ENCODE peak calls at places on chromosome 5, in nine cellular contexts. G, O, M, P, X, A, Z, W and N are unnamed samples.
A peak's percentile ranks its signal among the peaks of the same experiment; 100 is the strongest.

GRCh38 chr5:158194561-158194961 is 335.6 kb upstream of the CLINT1 start:
- DNase-seq in G (no peak), O (no peak), M (no peak), P (no peak), X (peak; percentile 78), A (no peak), Z (no peak), W (no peak), N (no peak)

GRCh38 chr5:54551292-54551691 is 33.7 kb downstream of the SNX18 start:
- DNase-seq in G (no peak), O (no peak), M (no peak), P (no peak), X (no peak), A (no peak), Z (no peak), W (no peak), N (peak; percentile 7)

GRCh38 chr5:145834917-145835838 is at the start of gene PRELID2:
- DNase-seq in G (peak; percentile 90), O (peak; percentile 61), M (peak; percentile 79), P (peak; percentile 85), X (peak; percentile 92), A (peak; percentile 94), Z (peak; percentile 93), W (peak; percentile 95), N (peak; percentile 91)

GRCh38 chr5:119187776-119188529 is 117.1 kb downstream of the DMXL1 start:
- DNase-seq in G (no peak), O (no peak), M (no peak), P (no peak), X (no peak), A (no peak), Z (no peak), W (no peak), N (no peak)

GRCh38 chr5:124352312-124352711 is 394.1 kb downstream of the ZNF608 start:
- DNase-seq in G (no peak), O (no peak), M (no peak), P (no peak), X (no peak), A (no peak), Z (no peak), W (peak; percentile 56), N (no peak)

GRCh38 chr5:168747987-168748777 is 169.0 kb upstream of the PANK3 start:
- DNase-seq in G (peak; percentile 81), O (peak; percentile 52), M (peak; percentile 48), P (no peak), X (peak; percentile 72), A (no peak), Z (peak; percentile 50), W (peak; percentile 39), N (peak; percentile 70)

GRCh38 chr5:143341807-143342570 is 61.5 kb downstream of the NR3C1 start:
- DNase-seq in G (no peak), O (peak; percentile 21), M (peak; percentile 21), P (no peak), X (no peak), A (no peak), Z (no peak), W (no peak), N (peak; percentile 42)

GRCh38 chr5:5751496-5751895 is 329.0 kb downstream of the ICE1 start:
- DNase-seq in G (no peak), O (no peak), M (no peak), P (no peak), X (no peak), A (no peak), Z (no peak), W (no peak), N (no peak)

GRCh38 chr5:125227333-125228075 is 481.1 kb upstream of the ZNF608 start:
- DNase-seq in G (no peak), O (peak; percentile 1), M (peak; percentile 15), P (no peak), X (no peak), A (no peak), Z (no peak), W (peak; percentile 1), N (peak; percentile 7)

GRCh38 chr5:2215059-2215458 is 332.3 kb upstream of the IRX4 start:
- DNase-seq in G (no peak), O (no peak), M (no peak), P (no peak), X (no peak), A (no peak), Z (no peak), W (no peak), N (no peak)

GRCh38 chr5:113612060-113612496 is 98.6 kb downstream of the YTHDC2 start:
- DNase-seq in G (peak; percentile 35), O (peak; percentile 41), M (peak; percentile 13), P (no peak), X (no peak), A (no peak), Z (no peak), W (no peak), N (peak; percentile 46)
- TF ChIP-seq CTCF in G (peak; percentile 39), O (peak; percentile 80), M (peak; percentile 73), P (peak; percentile 55), X (peak; percentile 45), A (no peak), Z (peak; percentile 52), W (no peak), N (no peak)

GRCh38 chr5:88677943-88678779 is 204.8 kb downstream of the MEF2C start:
- DNase-seq in G (no peak), O (no peak), M (no peak), P (no peak), X (no peak), A (no peak), Z (no peak), W (no peak), N (peak; percentile 40)
- H3K4me3 ChIP-seq in G (no peak overlapping the region), O (no peak overlapping the region), M (no peak overlapping the region), P (no peak overlapping the region), X (no peak overlapping the region), A (no peak overlapping the region), Z (no peak overlapping the region), W (no peak overlapping the region), N (peak overlapping the region; percentile 49)

GRCh38 chr5:149410721-149411432 is 31.8 kb upstream of the IL17B start:
- DNase-seq in G (no peak), O (no peak), M (no peak), P (no peak), X (no peak), A (no peak), Z (no peak), W (no peak), N (peak; percentile 96)

GRCh38 chr5:149410071-149410470 is 31.0 kb upstream of the IL17B start:
- DNase-seq in G (no peak), O (no peak), M (no peak), P (no peak), X (no peak), A (no peak), Z (no peak), W (no peak), N (no peak)

GRCh38 chr5:149407331-149408251 is 28.5 kb upstream of the IL17B start:
- DNase-seq in G (no peak), O (no peak), M (no peak), P (no peak), X (no peak), A (no peak), Z (no peak), W (no peak), N (no peak)

GRCh38 chr5:149408252-149409099 is 29.4 kb upstream of the IL17B start:
- DNase-seq in G (no peak), O (no peak), M (no peak), P (no peak), X (no peak), A (no peak), Z (no peak), W (no peak), N (no peak)

DNA sequence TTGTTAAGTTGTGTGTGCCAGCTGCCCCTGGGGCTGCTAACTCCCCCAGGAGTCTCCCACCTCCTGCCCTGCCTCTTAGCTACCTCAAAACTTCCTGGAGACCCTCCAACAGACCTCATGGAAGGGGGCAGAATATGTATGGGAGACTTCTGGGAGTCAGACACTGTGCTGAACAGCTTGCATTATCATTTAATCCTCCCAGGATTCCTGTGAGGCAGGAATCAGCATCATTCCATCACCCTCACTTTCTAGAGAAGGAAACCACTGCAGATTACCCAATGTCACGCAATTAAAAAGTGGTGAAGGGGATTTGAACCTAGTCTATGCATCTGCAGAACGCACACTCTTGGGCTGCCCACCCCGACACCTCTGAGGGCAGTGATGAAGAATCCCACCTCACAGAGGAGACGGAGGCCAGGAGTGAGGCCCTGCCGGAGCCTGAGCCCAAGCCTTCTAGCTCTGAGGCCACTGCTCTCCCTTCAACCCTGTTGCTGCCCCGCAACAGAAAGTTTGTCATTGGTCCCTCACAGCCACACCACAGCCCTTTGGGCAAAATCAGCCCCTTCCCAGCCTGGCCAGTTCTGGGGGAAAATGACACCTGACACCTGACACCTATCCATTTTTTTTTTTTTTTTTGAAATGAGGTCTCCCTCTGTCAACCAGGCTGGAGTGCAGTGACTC is 30.3 kb upstream of the IL17B start:
- DNase-seq in G (no peak), O (no peak), M (no peak), P (no peak), X (no peak), A (no peak), Z (no peak), W (no peak), N (peak; percentile 37)
- TF ChIP-seq POLR2A in G (no peak), O (no peak), M (no peak), P (no peak), X (no peak), A (no peak), Z (no peak), W (no peak), N (no peak)

GRCh38 chr5:142063376-142063775 is 45.2 kb upstream of the NDFIP1 start:
- DNase-seq in G (no peak), O (no peak), M (no peak), P (no peak), X (no peak), A (no peak), Z (no peak), W (no peak), N (no peak)

GRCh38 chr5:142056831-142057696 is 44.2 kb upstream of the GNPDA1 start:
- DNase-seq in G (no peak), O (no peak), M (no peak), P (no peak), X (no peak), A (no peak), Z (no peak), W (no peak), N (no peak)

GRCh38 chr5:142063878-142064331 is 44.7 kb upstream of the NDFIP1 start:
- DNase-seq in G (no peak), O (no peak), M (no peak), P (no peak), X (peak; percentile 84), A (peak; percentile 39), Z (peak; percentile 88), W (peak; percentile 54), N (peak; percentile 30)

GRCh38 chr5:142057697-142058056 is 44.9 kb upstream of the GNPDA1 start:
- DNase-seq in G (no peak), O (no peak), M (no peak), P (no peak), X (no peak), A (no peak), Z (no peak), W (no peak), N (no peak)

DNA sequence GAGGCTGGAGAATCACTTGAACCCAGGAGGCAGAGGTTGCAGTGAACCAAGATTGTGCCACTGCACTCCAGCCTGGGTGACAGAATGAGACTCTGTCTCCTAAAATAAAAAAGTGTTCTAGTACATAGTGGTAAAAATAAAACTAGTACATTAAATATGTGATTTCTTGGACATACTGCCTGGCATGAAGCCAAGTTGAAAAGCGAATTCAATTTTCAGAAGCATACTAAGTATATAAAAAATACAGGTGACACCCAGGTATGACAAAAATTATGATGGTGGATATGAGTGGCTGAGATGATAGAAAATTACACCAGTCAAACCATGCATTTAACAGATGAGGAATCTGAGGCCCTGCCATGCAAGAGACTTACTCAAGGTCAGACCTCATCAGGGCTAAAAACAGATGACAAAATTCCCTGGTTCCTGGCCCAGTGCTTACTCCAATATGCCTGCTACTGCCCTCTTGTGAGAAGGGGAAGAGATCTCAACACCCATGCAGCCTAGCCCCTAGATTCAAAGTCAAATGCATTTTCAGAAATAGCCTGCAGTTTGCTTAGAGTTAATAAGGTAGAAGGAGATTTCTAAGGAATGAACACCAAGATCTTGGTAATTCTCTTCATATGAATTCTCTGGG is 46.6 kb upstream of the GNPDA1 start:
- DNase-seq in G (no peak), O (no peak), M (peak; percentile 35), P (no peak), X (no peak), A (no peak), Z (peak; percentile 46), W (no peak), N (peak; percentile 10)
- TF ChIP-seq CTCF in G (peak; percentile 22), O (no peak), M (peak; percentile 31), P (no peak), X (no peak), A (no peak), Z (peak; percentile 38), W (no peak), N (no peak)